ENCODE peak calls at places on chromosomes 4 and X, in five cellular contexts. Y, B, V, O and K are unnamed samples.
A peak's percentile ranks its signal among the peaks of the same experiment; 100 is the strongest.

GRCh38 chr4:184503869-184504300 is 29.5 kb upstream of the IRF2 start:
- DNase-seq in O (no peak), B (no peak), V (peak; percentile 20), Y (no peak), K (peak; percentile 47)

GRCh38 chr4:78552398-78553396 is 1.1 kb downstream of the ANXA3 start:
- DNase-seq in V (no peak), B (no peak), O (no peak), Y (no peak), K (no peak)

GRCh38 chr4:86380176-86380724 is 20.4 kb upstream of the MAPK10 start:
- DNase-seq in Y (no peak), B (no peak), V (no peak), O (no peak), K (no peak)

GRCh38 chr4:19309365-19309764 is 942.3 kb upstream of the SLIT2 start:
- DNase-seq in O (no peak), B (no peak), V (peak; percentile 74), Y (no peak), K (no peak)

GRCh38 chr4:2793920-2794706 is 1.2 kb downstream of the SH3BP2 start:
- DNase-seq in V (no peak), O (peak; percentile 80), Y (peak; percentile 78), B (peak; percentile 66), K (peak; percentile 69)

GRCh38 chr4:29002151-29002550 is 1718.0 kb upstream of the PCDH7 start:
- DNase-seq in O (no peak), Y (no peak), V (no peak), B (no peak), K (no peak)

GRCh38 chr4:180828455-180829018 is 1414.7 kb upstream of the TENM3 start:
- DNase-seq in Y (no peak), O (no peak), V (peak; percentile 83), B (no peak), K (no peak)

GRCh38 chr4:6494431-6495295 is 22.2 kb upstream of the PPP2R2C start:
- DNase-seq in Y (no peak), O (no peak), V (no peak), B (no peak), K (no peak)

GRCh38 chrX:39764441-39764914 is 333.3 kb downstream of the BCOR start:
- DNase-seq in V (peak; percentile 34), O (no peak), B (no peak), Y (no peak), K (no peak)

GRCh38 chr4:125043453-125043852 is 271.3 kb upstream of the FAT4 start:
- DNase-seq in V (no peak), O (no peak), B (no peak), Y (no peak), K (no peak)

DNA sequence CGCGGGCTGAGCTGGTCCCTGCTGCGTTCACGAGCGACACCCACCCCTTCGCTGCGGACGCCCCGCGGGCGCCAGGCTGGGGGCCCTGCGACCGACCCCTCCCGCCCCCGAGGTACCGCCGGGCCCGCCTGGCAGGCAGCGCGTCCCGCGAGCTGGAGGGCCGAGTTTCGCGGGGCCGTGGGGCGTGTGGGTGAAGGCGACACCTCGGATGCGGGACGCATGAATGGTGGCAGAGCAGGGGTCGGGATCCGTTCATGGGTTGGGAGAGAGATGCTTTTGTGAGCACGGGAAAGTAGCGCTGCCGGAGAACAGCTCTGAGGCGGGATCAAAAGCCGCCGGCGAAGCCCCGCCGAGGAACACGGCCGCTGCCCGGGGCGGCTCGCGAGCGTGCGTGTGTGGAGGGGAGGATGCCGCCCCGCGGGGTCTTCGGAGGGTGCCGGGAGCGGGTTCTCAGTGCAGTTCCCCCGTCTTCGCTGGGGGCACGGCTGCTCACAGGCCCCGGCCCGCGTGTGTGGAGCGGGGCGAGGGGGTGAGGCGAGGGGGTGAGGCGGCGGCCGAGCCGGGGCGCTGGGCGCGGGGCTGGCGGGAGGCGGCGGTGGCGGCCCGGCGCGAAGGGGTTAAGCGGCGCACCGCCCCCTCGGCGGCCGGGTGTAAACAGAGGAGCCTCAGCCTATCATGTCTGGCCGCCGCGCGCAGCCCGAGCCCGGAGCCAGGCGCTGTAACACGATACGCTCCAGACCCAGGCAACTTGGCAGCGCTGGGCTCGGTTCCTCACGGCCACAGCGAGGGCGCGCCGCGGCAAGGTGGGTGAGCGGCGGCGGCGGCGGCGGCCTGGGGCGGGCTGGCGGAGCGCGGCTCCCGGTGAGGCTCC is 205.3 kb downstream of the TENM3 start:
- DNase-seq in V (peak; percentile 93), B (peak; percentile 89), Y (peak; percentile 94), O (peak; percentile 90), K (peak; percentile 77)
- TF ChIP-seq POLR2A in V (peak; percentile 61), B (no peak), Y (no peak), O (no peak), K (no peak)

GRCh38 chr4:8211229-8211628 is 12.1 kb downstream of the SH3TC1 start:
- DNase-seq in V (no peak), Y (no peak), B (no peak), O (no peak), K (no peak)

GRCh38 chr4:8210631-8211030 is 11.5 kb downstream of the SH3TC1 start:
- DNase-seq in V (no peak), Y (no peak), O (no peak), B (no peak), K (no peak)

GRCh38 chr4:8209176-8209874 is 10.2 kb downstream of the SH3TC1 start:
- DNase-seq in O (no peak), Y (no peak), V (no peak), B (no peak), K (no peak)

GRCh38 chr4:8208565-8208964 is 9.5 kb downstream of the SH3TC1 start:
- DNase-seq in V (no peak), B (no peak), O (no peak), Y (no peak), K (no peak)

GRCh38 chr4:8209997-8210396 is 10.9 kb downstream of the SH3TC1 start:
- DNase-seq in B (no peak), Y (no peak), V (no peak), O (no peak), K (no peak)
- TF ChIP-seq POLR2A in B (no peak), Y (no peak), V (no peak), O (no peak), K (no peak)

GRCh38 chr4:987689-988513 is 1.1 kb downstream of the IDUA start:
- DNase-seq in Y (peak; percentile 29), V (no peak), B (no peak), O (no peak), K (no peak)

GRCh38 chr4:985123-985830 is 1.6 kb upstream of the IDUA start:
- DNase-seq in Y (peak; percentile 84), V (no peak), O (no peak), B (peak; percentile 88), K (peak; percentile 93)

GRCh38 chr4:986949-987688 is at the start of gene IDUA:
- DNase-seq in Y (peak; percentile 83), O (peak; percentile 90), B (peak; percentile 83), V (peak; percentile 53), K (peak; percentile 93)

GRCh38 chr4:984336-985054 is 2.3 kb upstream of the IDUA start:
- DNase-seq in V (no peak), B (no peak), Y (no peak), O (no peak), K (no peak)

GRCh38 chr4:986428-986948 is 356 bp upstream of the IDUA start:
- DNase-seq in Y (no peak), V (no peak), O (no peak), B (no peak), K (no peak)
- TF ChIP-seq POLR2A in Y (no peak), V (no peak), O (no peak), B (no peak), K (peak; percentile 53)

DNA sequence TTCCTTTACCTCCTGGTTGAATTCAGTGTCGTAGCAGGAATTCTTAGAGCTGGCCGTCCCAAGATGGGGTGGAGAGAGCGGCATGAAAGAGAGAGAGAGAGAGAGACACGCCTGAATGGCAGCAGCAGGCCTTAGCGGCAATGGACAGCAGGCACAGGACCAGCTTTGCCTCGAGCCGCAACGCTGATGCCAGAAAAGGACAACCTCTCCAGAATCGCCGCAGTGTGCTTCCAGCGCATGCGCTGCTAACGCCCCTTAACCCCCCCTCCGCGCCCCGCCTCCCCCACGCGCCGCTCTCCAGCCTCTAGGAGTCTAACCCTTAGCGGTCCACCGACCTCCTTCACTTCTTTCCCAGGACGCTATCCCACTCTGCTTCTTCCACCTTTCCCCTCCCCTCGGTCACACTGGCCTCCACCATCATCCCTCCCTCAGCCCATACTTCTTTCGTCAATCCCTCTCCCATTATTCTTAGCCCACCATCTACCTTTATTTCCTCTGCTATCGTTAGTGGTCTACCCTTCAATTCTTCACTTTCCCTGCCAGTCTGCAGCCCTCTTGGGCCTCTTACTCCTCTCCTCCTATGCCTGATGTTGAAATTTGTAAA is 10.5 kb upstream of the ZCCHC13 start:
- DNase-seq in Y (peak; percentile 88), O (peak; percentile 85), V (peak; percentile 73), B (peak; percentile 75), K (peak; percentile 85)
- TF ChIP-seq POLR2A in Y (no peak), O (no peak), V (no peak), B (no peak), K (no peak)

DNA sequence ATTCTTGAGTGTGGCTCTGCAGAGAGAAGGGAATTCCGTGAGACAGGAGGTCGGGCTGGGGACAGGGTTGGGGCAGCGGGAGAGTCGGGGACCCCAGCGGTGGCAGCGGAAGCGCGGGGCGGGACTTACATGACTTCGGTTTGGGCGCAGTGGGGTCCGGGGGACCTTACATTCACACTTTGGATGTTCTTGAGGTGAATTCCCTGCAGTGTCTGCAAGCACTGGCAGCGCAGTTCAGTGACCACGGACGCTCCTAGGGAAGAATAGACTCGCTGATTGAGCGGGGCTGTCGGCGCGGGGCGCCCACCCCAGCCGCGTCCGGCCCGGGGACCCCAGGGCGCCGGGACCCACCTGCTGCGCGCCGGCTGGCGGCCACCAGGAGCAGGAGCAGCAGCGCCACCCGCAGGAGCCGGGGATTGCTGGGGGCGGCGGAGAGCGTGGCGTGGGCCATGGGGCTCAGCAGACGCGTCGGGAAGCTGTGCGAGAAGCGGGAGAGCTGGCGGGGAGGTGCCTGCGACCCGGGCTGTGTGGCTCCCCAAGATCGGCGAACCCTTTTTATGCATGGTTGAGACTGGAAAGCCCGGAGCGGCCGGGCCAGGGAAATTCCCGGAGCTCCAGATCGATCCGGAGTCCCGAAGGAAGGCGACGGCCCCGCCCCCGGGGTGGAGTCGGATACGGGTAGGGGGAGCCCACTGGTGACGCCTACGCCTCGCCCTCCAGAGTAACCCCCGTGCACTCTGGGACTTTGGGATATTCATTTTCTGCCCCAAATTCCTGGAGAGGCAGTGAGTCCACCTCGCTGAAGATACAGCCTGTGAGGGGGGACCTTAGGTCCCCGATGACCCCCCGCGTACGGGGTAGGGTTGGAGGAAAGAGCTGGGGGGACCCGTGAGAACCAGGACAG is at the start of gene CXCL3:
- DNase-seq in Y (peak; percentile 85), B (peak; percentile 81), V (peak; percentile 40), O (peak; percentile 84), K (peak; percentile 85)
- TF ChIP-seq POLR2A in Y (no peak), B (no peak), V (peak; percentile 20), O (no peak), K (peak; percentile 31)